ENCODE peak calls at places on chromosomes 4 and X, in ten cellular contexts. V is right atrium auricular region, H is neural progenitor cell, G is right cardiac atrium, U is left lung, Z is heart left ventricle, S is Peyer's patch, D is A673, M is tibial nerve, O is mesenchymal stem cell. R is an unnamed sample.
A peak's percentile ranks its signal among the peaks of the same experiment; 100 is the strongest.

GRCh38 chr4:80367737-80368136 is 32.2 kb downstream of the CFAP299 start:
- DNase-seq in V (no peak), H (no peak), G (no peak), U (no peak), Z (no peak), S (no peak), D (no peak), M (no peak), O (no peak), R (no peak)

GRCh38 chr4:44425614-44426208 is 22.9 kb downstream of the KCTD8 start:
- DNase-seq in V (no peak), H (peak; percentile 72), G (no peak), U (no peak), Z (no peak), S (no peak), D (peak; percentile 6), M (no peak), O (no peak), R (no peak)

GRCh38 chr4:67744561-67745283 is 9.5 kb downstream of the GNRHR start:
- DNase-seq in V (no peak), H (no peak), G (no peak), U (no peak), Z (no peak), S (no peak), D (no peak), M (no peak), O (peak; percentile 23), R (no peak)

GRCh38 chr4:134422776-134423175 is 221.2 kb upstream of the PABPC4L start:
- DNase-seq in V (no peak), H (no peak), G (no peak), U (no peak), Z (no peak), S (no peak), D (peak; percentile 8), M (no peak), O (no peak), R (no peak)

GRCh38 chr4:3765271-3766206 is 646 bp upstream of the ADRA2C start:
- DNase-seq in V (no peak), H (peak; percentile 90), G (peak; percentile 61), U (no peak), Z (peak; percentile 42), S (no peak), D (peak; percentile 73), M (no peak), O (peak; percentile 18), R (no peak)

GRCh38 chr4:74635074-74635473 is 159.2 kb downstream of the BTC start:
- DNase-seq in V (no peak), H (no peak), G (no peak), U (no peak), Z (no peak), S (no peak), D (no peak), M (no peak), O (no peak), R (no peak)

GRCh38 chr4:183906736-183907651 is 1.9 kb downstream of the STOX2 start:
- DNase-seq in V (no peak), H (peak; percentile 72), G (peak; percentile 64), U (no peak), Z (peak; percentile 19), S (no peak), D (peak; percentile 9), M (no peak), O (peak; percentile 27), R (no peak)

GRCh38 chr4:61648264-61648663 is 448.1 kb downstream of the ADGRL3 start:
- DNase-seq in V (no peak), H (no peak), G (no peak), U (no peak), Z (no peak), S (no peak), D (no peak), M (no peak), O (no peak), R (no peak)

DNA sequence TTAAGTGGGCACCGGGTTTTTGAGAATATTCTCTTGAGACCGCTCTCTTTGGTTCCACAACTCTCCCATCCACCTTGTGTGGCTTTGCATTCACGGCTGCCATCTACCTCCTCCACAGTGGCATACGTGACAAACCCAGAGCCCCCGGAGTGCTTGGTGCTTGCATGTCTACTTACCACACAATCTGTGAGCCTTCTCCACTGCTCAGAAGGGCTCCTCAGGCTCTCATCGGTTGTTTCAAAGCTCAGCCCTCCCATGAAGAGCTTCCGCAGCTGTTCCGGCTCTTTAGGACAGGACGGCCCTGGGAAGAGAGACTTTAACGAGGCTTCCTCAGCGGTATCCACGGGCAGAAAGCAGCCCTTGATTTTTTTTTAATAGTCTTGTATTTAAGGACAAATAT is 167.6 kb upstream of the ANK2 start:
- DNase-seq in V (no peak), H (peak; percentile 75), G (peak; percentile 49), U (no peak), Z (no peak), S (no peak), D (peak; percentile 48), M (no peak), O (no peak), R (no peak)
- H3K4me3 ChIP-seq in V (peak overlapping the region; percentile 26), H (peak overlapping the region; percentile 2), G (peak overlapping the region; percentile 36), U (no peak overlapping the region), Z (no peak overlapping the region), S (no peak overlapping the region), D (no peak overlapping the region), M (no peak overlapping the region), O (peak overlapping the region; percentile 35), R (no peak overlapping the region)

DNA sequence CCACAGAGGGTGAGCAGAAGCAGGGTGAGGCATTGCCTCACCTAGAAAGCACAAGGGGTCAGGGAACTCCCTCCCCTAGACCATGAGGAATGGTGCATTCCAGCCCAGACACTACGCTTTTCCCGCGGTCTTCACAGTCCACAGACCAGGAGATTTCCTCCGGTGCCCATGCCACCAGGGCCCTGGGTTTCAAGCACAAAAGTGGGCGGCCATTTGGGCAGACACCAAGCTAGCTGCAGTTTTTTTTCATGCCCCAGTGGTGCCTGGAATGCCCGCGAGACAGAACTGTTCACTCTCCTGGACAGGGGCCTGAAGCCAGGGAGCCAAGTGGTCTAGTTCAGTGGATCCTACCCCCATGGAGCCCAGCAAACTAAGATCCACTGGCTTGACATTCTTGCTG is 12.8 kb downstream of the NAP1L3 start:
- DNase-seq in V (no peak), H (no peak), G (no peak), U (no peak), Z (no peak), S (no peak), D (no peak), M (no peak), O (no peak), R (no peak)
- H3K27ac ChIP-seq in V (no peak overlapping the region), H (no peak overlapping the region), G (no peak overlapping the region), U (no peak overlapping the region), Z (no peak overlapping the region), S (no peak overlapping the region), D (no peak overlapping the region), M (no peak overlapping the region), O (no peak overlapping the region), R (no peak overlapping the region)

GRCh38 chrX:101411984-101412383 is 4.0 kb downstream of the HNRNPH2 start:
- DNase-seq in V (no peak), H (no peak), G (no peak), U (no peak), Z (no peak), S (no peak), D (no peak), M (no peak), O (no peak), R (no peak)

GRCh38 chrX:101407748-101408529 is at the start of the genes GLA and HNRNPH2:
- DNase-seq in V (peak; percentile 96), H (peak; percentile 95), G (peak; percentile 96), U (peak; percentile 89), Z (peak; percentile 90), S (peak; percentile 96), D (peak; percentile 96), M (peak; percentile 87), O (peak; percentile 99), R (peak; percentile 92)

GRCh38 chrX:101409043-101409442 is 1.0 kb downstream of the HNRNPH2 start:
- DNase-seq in V (no peak), H (no peak), G (no peak), U (no peak), Z (no peak), S (no peak), D (no peak), M (no peak), O (peak; percentile 32), R (no peak)

GRCh38 chrX:101408530-101408836 is 461 bp downstream of the HNRNPH2 start:
- DNase-seq in V (no peak), H (no peak), G (no peak), U (no peak), Z (no peak), S (no peak), D (no peak), M (no peak), O (no peak), R (no peak)

DNA sequence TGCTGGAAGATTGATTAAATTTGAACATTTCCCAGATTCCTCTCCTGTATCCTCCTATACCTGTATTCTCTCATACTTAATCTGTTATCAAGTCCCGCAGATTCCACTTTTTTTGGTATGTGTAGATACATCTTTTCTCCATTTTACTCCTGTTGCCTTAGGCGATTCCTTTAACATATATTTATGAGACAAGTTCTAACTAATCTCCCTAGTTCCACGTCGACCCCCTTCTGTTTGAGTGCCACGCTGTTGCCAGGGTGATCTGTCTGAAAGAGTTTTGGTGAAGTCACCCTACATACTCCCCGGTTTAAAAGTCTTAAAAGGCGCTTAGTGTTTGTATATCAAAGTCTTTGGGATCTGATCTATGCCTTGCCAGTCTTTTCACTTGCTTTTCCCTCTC is 2.4 kb downstream of the HNRNPH2 start:
- DNase-seq in V (no peak), H (no peak), G (no peak), U (no peak), Z (no peak), S (no peak), D (no peak), M (no peak), O (no peak), R (no peak)
- H3K4me3 ChIP-seq in V (no peak overlapping the region), H (no peak overlapping the region), G (no peak overlapping the region), U (peak overlapping the region; percentile 56), Z (no peak overlapping the region), S (peak overlapping the region; percentile 75), D (peak overlapping the region; percentile 80), M (no peak overlapping the region), O (peak overlapping the region; percentile 90), R (peak overlapping the region; percentile 65)

GRCh38 chrX:40202456-40202855 is 104.7 kb upstream of the BCOR start:
- DNase-seq in V (no peak), H (no peak), G (no peak), U (no peak), Z (no peak), S (peak; percentile 64), D (no peak), M (no peak), O (no peak), R (no peak)

GRCh38 chrX:40197071-40197470 is 99.3 kb upstream of the BCOR start:
- DNase-seq in V (no peak), H (no peak), G (no peak), U (no peak), Z (no peak), S (no peak), D (no peak), M (no peak), O (no peak), R (no peak)

GRCh38 chrX:40195368-40195767 is 97.6 kb upstream of the BCOR start:
- DNase-seq in V (no peak), H (no peak), G (no peak), U (no peak), Z (no peak), S (no peak), D (no peak), M (no peak), O (no peak), R (no peak)

GRCh38 chrX:40201486-40201885 is 103.7 kb upstream of the BCOR start:
- DNase-seq in V (no peak), H (peak; percentile 37), G (no peak), U (no peak), Z (no peak), S (no peak), D (no peak), M (no peak), O (no peak), R (no peak)

GRCh38 chrX:40199704-40200103 is 101.9 kb upstream of the BCOR start:
- DNase-seq in V (no peak), H (no peak), G (no peak), U (no peak), Z (no peak), S (no peak), D (no peak), M (no peak), O (no peak), R (no peak)
- H3K27ac ChIP-seq in V (no peak overlapping the region), H (no peak overlapping the region), G (no peak overlapping the region), U (no peak overlapping the region), Z (no peak overlapping the region), S (no peak overlapping the region), D (no peak overlapping the region), M (no peak overlapping the region), O (no peak overlapping the region), R (no peak overlapping the region)

R was measured in lower lobe of right lung.